ENCODE peak calls at places on chromosomes 12 and 14, in seven cellular contexts. One of them, this sample, is unnamed.

GRCh38 chr14:89728964-89729363 is 225.6 kb downstream of the EFCAB11 start:
- DNase-seq in GM10248: no peak
- DNase-seq in hypothalamus: no peak
- DNase-seq in NCI-H1436 treated with DMSO at 0.1 percent for 48 hours: no peak
- DNase-seq in Calu3: no peak
- DNase-seq in GM23248: no peak
- DNase-seq in HT1080: no peak
- DNase-seq in this sample: no peak

GRCh38 chr14:69129264-69129880 is 23.5 kb downstream of the DCAF5 start:
- DNase-seq in GM10248: peak; percentile 71
- DNase-seq in hypothalamus: no peak
- DNase-seq in NCI-H1436 treated with DMSO at 0.1 percent for 48 hours: peak; percentile 32
- DNase-seq in Calu3: peak; percentile 64
- DNase-seq in GM23248: peak; percentile 92
- DNase-seq in HT1080: peak; percentile 70
- DNase-seq in this sample: peak; percentile 87

GRCh38 chr12:94308612-94309011 is 151.1 kb downstream of the CEP83 start:
- DNase-seq in GM10248: no peak
- DNase-seq in hypothalamus: no peak
- DNase-seq in NCI-H1436 treated with DMSO at 0.1 percent for 48 hours: no peak
- DNase-seq in Calu3: no peak
- DNase-seq in GM23248: no peak
- DNase-seq in HT1080: no peak
- DNase-seq in this sample: no peak

GRCh38 chr14:88437659-88438058 is 52.2 kb downstream of the SPATA7 start:
- DNase-seq in GM10248: no peak
- DNase-seq in hypothalamus: no peak
- DNase-seq in NCI-H1436 treated with DMSO at 0.1 percent for 48 hours: no peak
- DNase-seq in Calu3: no peak
- DNase-seq in GM23248: peak; percentile 17
- DNase-seq in HT1080: no peak
- DNase-seq in this sample: no peak

GRCh38 chr12:46160081-46160980 is 108.5 kb downstream of the SLC38A1 start:
- DNase-seq in GM10248: no peak
- DNase-seq in hypothalamus: no peak
- DNase-seq in NCI-H1436 treated with DMSO at 0.1 percent for 48 hours: peak; percentile 76
- DNase-seq in Calu3: no peak
- DNase-seq in GM23248: peak; percentile 92
- DNase-seq in HT1080: no peak
- DNase-seq in this sample: no peak

GRCh38 chr12:66409195-66409871 is 107.0 kb downstream of the HELB start:
- DNase-seq in GM10248: peak; percentile 20
- DNase-seq in hypothalamus: no peak
- DNase-seq in NCI-H1436 treated with DMSO at 0.1 percent for 48 hours: no peak
- DNase-seq in Calu3: peak; percentile 53
- DNase-seq in GM23248: peak; percentile 62
- DNase-seq in HT1080: peak; percentile 57
- DNase-seq in this sample: peak; percentile 41

GRCh38 chr12:115103884-115104883 is 420.2 kb upstream of the TBX3 start:
- DNase-seq in GM10248: no peak
- DNase-seq in hypothalamus: no peak
- DNase-seq in NCI-H1436 treated with DMSO at 0.1 percent for 48 hours: no peak
- DNase-seq in Calu3: no peak
- DNase-seq in GM23248: no peak
- DNase-seq in HT1080: peak; percentile 71
- DNase-seq in this sample: no peak

GRCh38 chr12:3202734-3203446 is 125.7 kb downstream of the TSPAN9 start:
- DNase-seq in GM10248: peak; percentile 75
- DNase-seq in hypothalamus: no peak
- DNase-seq in NCI-H1436 treated with DMSO at 0.1 percent for 48 hours: no peak
- DNase-seq in Calu3: peak; percentile 61
- DNase-seq in GM23248: peak; percentile 61
- DNase-seq in HT1080: no peak
- DNase-seq in this sample: peak; percentile 41

GRCh38 chr12:26240329-26240815 is 45.0 kb downstream of the SSPN start:
- DNase-seq in GM10248: no peak
- DNase-seq in hypothalamus: no peak
- DNase-seq in NCI-H1436 treated with DMSO at 0.1 percent for 48 hours: no peak
- DNase-seq in Calu3: peak; percentile 24
- DNase-seq in GM23248: no peak
- DNase-seq in HT1080: no peak
- DNase-seq in this sample: no peak

GRCh38 chr14:93592786-93593185 is 162.0 kb downstream of the UNC79 start:
- DNase-seq in GM10248: no peak
- DNase-seq in hypothalamus: no peak
- DNase-seq in NCI-H1436 treated with DMSO at 0.1 percent for 48 hours: no peak
- DNase-seq in Calu3: no peak
- DNase-seq in GM23248: no peak
- DNase-seq in HT1080: no peak
- DNase-seq in this sample: no peak

GRCh38 chr12:97275261-97276197 is 187.1 kb upstream of the RMST start:
- DNase-seq in GM10248: no peak
- DNase-seq in hypothalamus: peak; percentile 28
- DNase-seq in NCI-H1436 treated with DMSO at 0.1 percent for 48 hours: no peak
- DNase-seq in Calu3: peak; percentile 15
- DNase-seq in GM23248: no peak
- DNase-seq in HT1080: no peak
- DNase-seq in this sample: peak; percentile 79

GRCh38 chr12:67469666-67470065 is 178.9 kb upstream of the DYRK2 start:
- DNase-seq in GM10248: no peak
- DNase-seq in hypothalamus: no peak
- DNase-seq in NCI-H1436 treated with DMSO at 0.1 percent for 48 hours: no peak
- DNase-seq in Calu3: no peak
- DNase-seq in GM23248: no peak
- DNase-seq in HT1080: no peak
- DNase-seq in this sample: peak; percentile 17

GRCh38 chr12:51070004-51070403 is 13.4 kb downstream of the CSRNP2 start:
- DNase-seq in GM10248: no peak
- DNase-seq in hypothalamus: no peak
- DNase-seq in NCI-H1436 treated with DMSO at 0.1 percent for 48 hours: no peak
- DNase-seq in Calu3: no peak
- DNase-seq in GM23248: no peak
- DNase-seq in HT1080: no peak
- DNase-seq in this sample: no peak